ENCODE peak calls at places on chromosomes 13 and 19, in four cellular contexts. One of them, this sample, is unnamed.

GRCh38 chr19:11264452-11265176 is 2.3 kb upstream of the DOCK6 start:
- DNase-seq in endothelial cell of umbilical vein: peak; percentile 70
- DNase-seq in H1: no peak
- DNase-seq in body of pancreas: no peak
- DNase-seq in this sample: peak; percentile 93

GRCh38 chr19:31112158-31112557 is 237.1 kb downstream of the TSHZ3 start:
- DNase-seq in H1: no peak
- DNase-seq in endothelial cell of umbilical vein: no peak
- DNase-seq in body of pancreas: no peak
- DNase-seq in this sample: no peak

GRCh38 chr13:113770441-113770840 is 11.4 kb downstream of the TMEM255B start:
- DNase-seq in body of pancreas: no peak
- DNase-seq in H1: no peak
- DNase-seq in endothelial cell of umbilical vein: no peak
- DNase-seq in this sample: no peak

GRCh38 chr19:3479177-3479818 is 1.0 kb downstream of the SMIM24 start:
- DNase-seq in H1: no peak
- DNase-seq in body of pancreas: no peak
- DNase-seq in endothelial cell of umbilical vein: no peak
- DNase-seq in this sample: no peak

GRCh38 chr19:30852168-30852567 is 480.0 kb downstream of the ZNF536 start:
- DNase-seq in endothelial cell of umbilical vein: no peak
- DNase-seq in H1: no peak
- DNase-seq in body of pancreas: no peak
- DNase-seq in this sample: no peak

GRCh38 chr19:39506944-39507714 is 7.8 kb upstream of the SELENOV start:
- DNase-seq in body of pancreas: no peak
- DNase-seq in endothelial cell of umbilical vein: peak; percentile 69
- DNase-seq in H1: peak; percentile 47
- DNase-seq in this sample: peak; percentile 88

GRCh38 chr19:3433805-3434540 is 46.4 kb downstream of the SMIM24 start:
- DNase-seq in endothelial cell of umbilical vein: no peak
- DNase-seq in H1: no peak
- DNase-seq in body of pancreas: no peak
- DNase-seq in this sample: no peak

GRCh38 chr13:75135325-75135825 is 346.6 kb downstream of the TBC1D4 start:
- DNase-seq in H1: no peak
- DNase-seq in body of pancreas: no peak
- DNase-seq in endothelial cell of umbilical vein: peak; percentile 78
- DNase-seq in this sample: no peak

GRCh38 chr13:27183561-27184147 is 12.0 kb upstream of the USP12 start:
- DNase-seq in endothelial cell of umbilical vein: no peak
- DNase-seq in H1: no peak
- DNase-seq in body of pancreas: peak; percentile 22
- DNase-seq in this sample: peak; percentile 7

GRCh38 chr13:33034061-33034460 is 17.8 kb downstream of the KL start:
- DNase-seq in H1: no peak
- DNase-seq in endothelial cell of umbilical vein: no peak
- DNase-seq in body of pancreas: no peak
- DNase-seq in this sample: no peak

GRCh38 chr19:34179066-34179465 is 6.8 kb downstream of the LSM14A start:
- DNase-seq in endothelial cell of umbilical vein: no peak
- DNase-seq in body of pancreas: no peak
- DNase-seq in H1: no peak
- DNase-seq in this sample: no peak

GRCh38 chr13:88246239-88246638 is 575.1 kb downstream of the SLITRK5 start:
- DNase-seq in H1: no peak
- DNase-seq in endothelial cell of umbilical vein: no peak
- DNase-seq in body of pancreas: no peak
- DNase-seq in this sample: no peak

GRCh38 chr19:3346677-3347353 is 19.6 kb upstream of the NFIC start:
- DNase-seq in H1: no peak
- DNase-seq in body of pancreas: peak; percentile 93
- DNase-seq in endothelial cell of umbilical vein: no peak
- DNase-seq in this sample: peak; percentile 58

GRCh38 chr13:31380728-31381127 is 181.0 kb downstream of the B3GLCT start:
- DNase-seq in body of pancreas: no peak
- DNase-seq in endothelial cell of umbilical vein: peak; percentile 6
- DNase-seq in H1: no peak
- DNase-seq in this sample: no peak

GRCh38 chr13:48304132-48304876 is 753 bp downstream of the RB1 start:
- DNase-seq in endothelial cell of umbilical vein: peak; percentile 66
- DNase-seq in H1: no peak
- DNase-seq in body of pancreas: peak; percentile 22
- DNase-seq in this sample: no peak

GRCh38 chr13:43663474-43664090 is 123.2 kb downstream of the ENOX1 start:
- DNase-seq in endothelial cell of umbilical vein: no peak
- DNase-seq in body of pancreas: no peak
- DNase-seq in H1: no peak
- DNase-seq in this sample: no peak

GRCh38 chr13:34750078-34750703 is 191.9 kb upstream of the NBEA start:
- DNase-seq in endothelial cell of umbilical vein: no peak
- DNase-seq in body of pancreas: no peak
- DNase-seq in H1: no peak
- DNase-seq in this sample: no peak

GRCh38 chr13:94249512-94249911 is 230.0 kb downstream of the DCT start:
- DNase-seq in body of pancreas: no peak
- DNase-seq in endothelial cell of umbilical vein: no peak
- DNase-seq in H1: no peak
- DNase-seq in this sample: no peak

GRCh38 chr19:4350111-4350510 is 6.7 kb downstream of the MPND start:
- DNase-seq in body of pancreas: no peak
- DNase-seq in H1: no peak
- DNase-seq in endothelial cell of umbilical vein: no peak
- DNase-seq in this sample: no peak

GRCh38 chr13:26406791-26407190 is 150.7 kb upstream of the WASF3 start:
- DNase-seq in endothelial cell of umbilical vein: no peak
- DNase-seq in H1: no peak
- DNase-seq in body of pancreas: no peak
- DNase-seq in this sample: no peak

GRCh38 chr13:43537124-43537523 is 249.6 kb downstream of the ENOX1 start:
- DNase-seq in body of pancreas: no peak
- DNase-seq in H1: no peak
- DNase-seq in endothelial cell of umbilical vein: no peak
- DNase-seq in this sample: no peak

GRCh38 chr13:43662976-43663375 is 123.8 kb downstream of the ENOX1 start:
- DNase-seq in H1: no peak
- DNase-seq in body of pancreas: no peak
- DNase-seq in endothelial cell of umbilical vein: no peak
- DNase-seq in this sample: no peak

GRCh38 chr19:48329167-48329891 is 4.0 kb downstream of the EMP3 start:
- DNase-seq in H1: no peak
- DNase-seq in body of pancreas: no peak
- DNase-seq in endothelial cell of umbilical vein: no peak
- DNase-seq in this sample: no peak

DNA sequence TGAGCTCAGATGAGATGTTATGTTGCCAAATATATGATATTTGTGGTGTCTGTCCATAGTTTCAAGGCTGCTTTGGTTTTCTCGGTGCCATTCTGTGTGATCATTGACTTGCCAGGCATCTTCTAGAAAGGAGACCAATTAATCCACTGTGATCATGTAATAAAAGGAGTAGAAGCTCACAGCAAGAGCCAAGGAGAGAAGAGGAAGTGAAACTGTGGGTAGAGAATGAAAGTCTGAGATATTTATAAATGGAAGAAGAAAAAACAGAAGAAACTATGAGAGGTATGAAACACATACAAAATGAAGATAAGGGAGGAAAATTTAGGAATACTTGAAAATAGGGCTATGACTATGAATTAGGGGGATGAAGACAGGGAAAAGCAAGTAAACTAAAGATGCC is 11.1 kb upstream of the ZNF613 start:
- DNase-seq in body of pancreas: no peak
- DNase-seq in H1: no peak
- DNase-seq in endothelial cell of umbilical vein: no peak
- DNase-seq in this sample: no peak
- H3K9me3 ChIP-seq in body of pancreas: peaks cover 62% of the 10 kb centered on the region
- H3K9me3 ChIP-seq in H1: peaks cover 94% of the 10 kb centered on the region
- H3K9me3 ChIP-seq in endothelial cell of umbilical vein: peaks cover 21% of the 10 kb centered on the region
- H3K9me3 ChIP-seq in this sample: peaks cover 75% of the 10 kb centered on the region

GRCh38 chr13:24270639-24271131 is 38.7 kb upstream of the C1QTNF9 start:
- DNase-seq in body of pancreas: peak; percentile 60
- DNase-seq in endothelial cell of umbilical vein: peak; percentile 53
- DNase-seq in H1: no peak
- DNase-seq in this sample: no peak

GRCh38 chr13:24271231-24271610 is 38.2 kb upstream of the C1QTNF9 start:
- DNase-seq in H1: no peak
- DNase-seq in endothelial cell of umbilical vein: no peak
- DNase-seq in body of pancreas: no peak
- DNase-seq in this sample: no peak

GRCh38 chr13:24272452-24273161 is 36.8 kb upstream of the C1QTNF9 start:
- DNase-seq in endothelial cell of umbilical vein: no peak
- DNase-seq in body of pancreas: no peak
- DNase-seq in H1: no peak
- DNase-seq in this sample: no peak

GRCh38 chr13:24269803-24270202 is 39.6 kb upstream of the C1QTNF9 start:
- DNase-seq in H1: no peak
- DNase-seq in body of pancreas: no peak
- DNase-seq in endothelial cell of umbilical vein: no peak
- DNase-seq in this sample: no peak

GRCh38 chr13:24271611-24272451 is 37.5 kb upstream of the C1QTNF9 start:
- DNase-seq in endothelial cell of umbilical vein: peak; percentile 60
- DNase-seq in H1: no peak
- DNase-seq in body of pancreas: peak; percentile 86
- DNase-seq in this sample: peak; percentile 80
- TF ChIP-seq POLR2A in endothelial cell of umbilical vein: no peak
- TF ChIP-seq POLR2A in H1: no peak
- TF ChIP-seq POLR2A in body of pancreas: peak; percentile 51
- TF ChIP-seq POLR2A in this sample: no peak

DNA sequence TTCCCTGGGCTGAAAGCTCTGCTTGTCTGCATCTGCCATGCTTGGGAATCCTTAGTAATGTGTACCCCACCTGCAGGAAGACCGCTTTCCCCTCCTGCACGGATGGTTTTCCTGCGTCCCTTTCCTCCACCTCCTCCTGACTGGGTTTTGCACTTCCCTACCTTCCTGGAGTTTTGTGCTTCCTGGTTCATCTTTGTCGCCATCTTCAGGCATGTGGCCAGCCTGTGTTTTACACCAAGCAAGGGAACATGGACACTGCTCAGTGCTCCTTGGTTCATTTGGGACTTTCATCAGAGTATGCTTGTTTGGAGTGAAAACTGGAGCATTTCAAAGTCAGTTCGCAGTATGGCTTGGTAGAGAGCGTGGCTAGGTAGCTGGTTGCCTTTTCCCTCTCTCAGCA is 30.7 kb downstream of the ERICH6B start:
- DNase-seq in H1: no peak
- DNase-seq in endothelial cell of umbilical vein: no peak
- DNase-seq in body of pancreas: no peak
- DNase-seq in this sample: no peak
- TF ChIP-seq CTCF in H1: peak; percentile 33
- TF ChIP-seq CTCF in endothelial cell of umbilical vein: no peak
- TF ChIP-seq CTCF in body of pancreas: no peak
- TF ChIP-seq CTCF in this sample: no peak

GRCh38 chr19:43847246-43847645 is 20.1 kb downstream of the ZNF283 start:
- DNase-seq in endothelial cell of umbilical vein: no peak
- DNase-seq in H1: no peak
- DNase-seq in body of pancreas: no peak
- DNase-seq in this sample: no peak

GRCh38 chr19:43847884-43848283 is 20.8 kb downstream of the ZNF283 start:
- DNase-seq in H1: no peak
- DNase-seq in body of pancreas: no peak
- DNase-seq in endothelial cell of umbilical vein: no peak
- DNase-seq in this sample: no peak

GRCh38 chr19:43839139-43839538 is 12.0 kb downstream of the ZNF283 start:
- DNase-seq in endothelial cell of umbilical vein: no peak
- DNase-seq in body of pancreas: no peak
- DNase-seq in H1: no peak
- DNase-seq in this sample: no peak

DNA sequence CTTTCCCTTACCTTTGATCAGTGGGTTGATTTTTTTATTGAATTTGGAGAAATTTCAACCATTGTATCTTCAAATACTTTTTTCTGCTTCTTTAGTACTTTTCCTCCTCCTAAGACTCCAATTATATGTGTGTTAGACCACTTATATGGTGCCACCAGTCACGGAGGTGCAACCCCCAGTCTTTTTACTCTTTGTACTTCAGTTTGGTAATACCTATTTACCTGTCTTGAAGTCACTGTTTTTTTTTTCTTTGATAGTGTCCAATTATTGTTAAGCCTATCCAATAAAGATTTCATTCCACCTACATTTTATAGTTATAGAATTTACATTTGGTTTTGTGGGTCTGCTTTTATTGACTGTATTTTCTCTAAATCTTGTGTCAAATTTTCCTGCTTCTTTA is 14.9 kb downstream of the ZNF283 start:
- DNase-seq in endothelial cell of umbilical vein: no peak
- DNase-seq in body of pancreas: no peak
- DNase-seq in H1: no peak
- DNase-seq in this sample: no peak
- H3K9me3 ChIP-seq in endothelial cell of umbilical vein: peaks cover 14% of the 10 kb centered on the region
- H3K9me3 ChIP-seq in body of pancreas: peaks cover 52% of the 10 kb centered on the region
- H3K9me3 ChIP-seq in H1: peaks cover 46% of the 10 kb centered on the region
- H3K9me3 ChIP-seq in this sample: peaks cover 92% of the 10 kb centered on the region

DNA sequence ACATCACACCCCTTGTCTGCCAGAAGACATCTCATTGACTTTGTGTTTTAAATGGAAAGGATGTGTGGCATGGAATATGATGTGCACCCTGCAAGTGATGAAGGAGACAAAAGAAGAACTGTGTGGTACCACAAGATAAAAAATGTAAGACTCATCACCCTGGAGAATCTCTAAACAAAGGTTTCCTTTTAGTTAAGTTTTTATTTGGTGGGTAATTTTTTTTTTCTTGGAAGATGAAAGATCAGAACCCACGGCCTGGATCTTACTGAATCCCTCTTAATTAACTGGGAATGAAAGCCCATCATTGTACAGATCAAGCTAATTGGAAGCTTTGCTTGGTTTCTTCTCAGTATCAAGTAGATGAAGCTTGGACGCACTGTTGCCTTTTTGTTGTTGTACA is 129.6 kb downstream of the DCLK1 start:
- DNase-seq in endothelial cell of umbilical vein: no peak
- DNase-seq in H1: no peak
- DNase-seq in body of pancreas: no peak
- DNase-seq in this sample: no peak
- TF ChIP-seq POLR2A in endothelial cell of umbilical vein: no peak
- TF ChIP-seq POLR2A in H1: no peak
- TF ChIP-seq POLR2A in body of pancreas: no peak
- TF ChIP-seq POLR2A in this sample: no peak

GRCh38 chr19:41706741-41707501 is 1.5 kb upstream of the CEACAM5 start:
- DNase-seq in endothelial cell of umbilical vein: peak; percentile 49
- DNase-seq in body of pancreas: peak; percentile 82
- DNase-seq in H1: peak; percentile 65
- DNase-seq in this sample: peak; percentile 76
- TF ChIP-seq CTCF in endothelial cell of umbilical vein: peak; percentile 78
- TF ChIP-seq CTCF in body of pancreas: peak; percentile 85
- TF ChIP-seq CTCF in H1: peak; percentile 60
- TF ChIP-seq CTCF in this sample: peak; percentile 92